ENCODE peak calls at places on chromosomes 5 and 9, in ten cellular contexts. V is breast epithelium, A is AG04450, U is H1, Y is A549, J is left ventricle myocardium inferior, T is fibroblast of lung, X is thoracic aorta, Q is PC-3, N is SK-N-SH. W is an unnamed sample. For H3K9me3, the result is how much of the 10 kb centered on the place peaks cover.

GRCh38 chr5:17763301-17763700 is 129.0 kb downstream of the TAF11L14 start:
- DNase-seq in Y (no peak), A (no peak), U (no peak), X (no peak), V (no peak), Q (no peak), J (no peak), N (no peak), T (peak), W (no peak)

GRCh38 chr9:128341435-128341849 is 1.1 kb downstream of the SLC27A4 start:
- DNase-seq in X (peak), Q (peak), Y (peak), T (peak), U (peak), J (peak), V (peak), N (peak), A (no peak), W (peak)

GRCh38 chr9:92964607-92964975 is 17.3 kb downstream of the FGD3 start:
- DNase-seq in X (no peak), N (no peak), V (peak), U (no peak), Y (no peak), J (no peak), Q (no peak), A (no peak), T (no peak), W (peak)

GRCh38 chr9:115674091-115674490 is 479.5 kb upstream of the PAPPA start:
- DNase-seq in V (no peak), U (no peak), Y (no peak), T (peak), Q (no peak), J (no peak), X (no peak), N (no peak), A (no peak), W (no peak)

GRCh38 chr9:11915699-11916098 is 777.5 kb upstream of the TYRP1 start:
- DNase-seq in N (no peak), V (no peak), U (no peak), Q (no peak), T (no peak), Y (no peak), J (no peak), X (no peak), A (no peak), W (no peak)

GRCh38 chr5:15365040-15365439 is 134.9 kb upstream of the FBXL7 start:
- DNase-seq in N (no peak), V (no peak), X (no peak), Y (no peak), J (no peak), Q (no peak), A (no peak), T (no peak), U (no peak), W (no peak)

GRCh38 chr5:14178671-14179211 is 35.6 kb downstream of the TRIO start:
- DNase-seq in Q (peak), U (peak), A (no peak), T (peak), J (no peak), X (no peak), N (no peak), Y (no peak), V (no peak), W (no peak)

GRCh38 chr5:173742432-173742816 is 126.0 kb upstream of the BOD1 start:
- DNase-seq in T (no peak), Q (no peak), J (no peak), V (no peak), U (no peak), N (no peak), A (no peak), Y (no peak), X (no peak), W (no peak)

GRCh38 chr5:133247881-133248642 is 196.2 kb downstream of the HSPA4 start:
- DNase-seq in T (peak), N (peak), A (no peak), U (peak), X (no peak), Y (peak), Q (no peak), J (no peak), V (no peak), W (no peak)

GRCh38 chr9:15725953-15726352 is 173.1 kb downstream of the CCDC171 start:
- DNase-seq in U (no peak), Q (peak), V (no peak), X (no peak), T (peak), A (no peak), Y (no peak), J (no peak), N (no peak), W (no peak)

GRCh38 chr9:13570521-13570974 is 291.1 kb upstream of the MPDZ start:
- DNase-seq in X (no peak), A (no peak), Y (no peak), Q (no peak), U (no peak), V (no peak), N (no peak), J (no peak), T (no peak), W (no peak)

GRCh38 chr5:136020001-136020382 is 8.8 kb upstream of the TGFBI start:
- DNase-seq in Y (no peak), X (no peak), N (no peak), A (no peak), U (no peak), T (no peak), V (no peak), Q (no peak), J (no peak), W (no peak)

GRCh38 chr5:122498163-122498562 is 186.1 kb downstream of the SNCAIP start:
- DNase-seq in X (no peak), T (no peak), U (no peak), Y (no peak), V (no peak), J (no peak), A (no peak), Q (no peak), N (peak), W (no peak)

GRCh38 chr5:132493241-132493640 is 2.7 kb upstream of the IRF1 start:
- DNase-seq in N (no peak), A (no peak), X (no peak), J (no peak), T (no peak), U (no peak), Y (no peak), V (peak), Q (no peak), W (no peak)

GRCh38 chr9:84170521-84171141 is 169.9 kb downstream of the SLC28A3 start:
- DNase-seq in Y (peak), T (peak), U (no peak), A (peak), J (peak), X (peak), N (peak), Q (peak), V (no peak), W (peak)

GRCh38 chr5:56402273-56403223 is 169.4 kb upstream of the ANKRD55 start:
- DNase-seq in U (no peak), A (no peak), X (no peak), T (peak), Q (no peak), V (no peak), N (peak), J (no peak), Y (no peak), W (no peak)

GRCh38 chr5:62386824-62387223 is 16.9 kb downstream of the DIMT1 start:
- DNase-seq in Y (no peak), U (no peak), Q (no peak), J (no peak), N (no peak), X (no peak), A (no peak), T (no peak), V (no peak), W (no peak)

GRCh38 chr9:126516936-126517750 is 96.6 kb upstream of the LMX1B start:
- DNase-seq in Q (peak), A (peak), U (peak), J (peak), V (no peak), X (no peak), T (peak), Y (peak), N (peak), W (peak)

GRCh38 chr5:180815241-180816031 is 12.8 kb upstream of the MGAT1 start:
- DNase-seq in T (no peak), A (no peak), Q (no peak), N (no peak), Y (no peak), J (no peak), U (no peak), V (no peak), X (no peak), W (no peak)

GRCh38 chr9:133783331-133783731 is 45.2 kb upstream of the SARDH start:
- DNase-seq in T (no peak), A (no peak), V (no peak), Y (no peak), J (no peak), U (no peak), X (no peak), Q (no peak), N (peak), W (peak)

GRCh38 chr5:2560435-2560834 is 191.0 kb downstream of the IRX2 start:
- DNase-seq in Y (no peak), N (no peak), T (no peak), A (no peak), V (no peak), Q (no peak), U (no peak), J (no peak), X (no peak), W (no peak)

GRCh38 chr5:59540366-59540765 is 353.2 kb downstream of the PDE4D start:
- DNase-seq in U (no peak), Q (no peak), A (no peak), T (no peak), J (no peak), N (no peak), Y (no peak), V (no peak), X (no peak), W (no peak)

GRCh38 chr9:85067792-85068191 is 398.3 kb downstream of the NTRK2 start:
- DNase-seq in X (no peak), U (no peak), V (no peak), N (no peak), A (no peak), T (no peak), J (no peak), Q (no peak), Y (no peak), W (no peak)

GRCh38 chr5:77452351-77452750 is 39.8 kb downstream of the WDR41 start:
- DNase-seq in V (no peak), Y (no peak), N (no peak), T (no peak), J (no peak), U (no peak), X (no peak), Q (no peak), A (no peak), W (no peak)

GRCh38 chr9:130008577-130008976 is 34.4 kb downstream of the FNBP1 start:
- DNase-seq in N (no peak), Y (no peak), U (no peak), T (no peak), X (no peak), V (no peak), Q (no peak), J (no peak), A (no peak), W (no peak)

GRCh38 chr5:158380661-158381060 is 521.7 kb upstream of the CLINT1 start:
- DNase-seq in Y (no peak), V (no peak), T (no peak), A (no peak), X (no peak), Q (peak), J (no peak), U (no peak), N (no peak), W (no peak)

GRCh38 chr9:131111854-131112311 is 13.5 kb upstream of the NUP214 start:
- DNase-seq in X (no peak), J (no peak), V (no peak), U (no peak), Q (no peak), A (no peak), N (no peak), Y (no peak), T (no peak), W (no peak)

GRCh38 chr9:22033012-22033630 is 24.0 kb upstream of the CDKN2B start:
- DNase-seq in Y (no peak), T (no peak), Q (no peak), A (no peak), X (no peak), N (no peak), J (no peak), U (no peak), V (no peak), W (no peak)

GRCh38 chr5:93675458-93676450 is 65.6 kb downstream of the POU5F2 start:
- DNase-seq in J (no peak), Q (no peak), U (no peak), X (no peak), N (no peak), T (no peak), A (no peak), V (no peak), Y (no peak), W (no peak)

GRCh38 chr9:37433754-37434435 is 11.4 kb downstream of the GRHPR start:
- DNase-seq in U (no peak), Q (no peak), X (no peak), V (no peak), Y (no peak), A (no peak), T (peak), N (no peak), J (no peak), W (no peak)

GRCh38 chr5:51495672-51496071 is 112.4 kb downstream of the ISL1 start:
- DNase-seq in T (peak), J (no peak), Y (no peak), A (no peak), U (no peak), V (no peak), N (no peak), Q (peak), X (no peak), W (no peak)

GRCh38 chr5:102421647-102422046 is 77.2 kb downstream of the SLCO6A1 start:
- DNase-seq in Y (no peak), T (no peak), Q (peak), U (no peak), J (no peak), A (no peak), X (no peak), V (no peak), N (no peak), W (no peak)

GRCh38 chr5:139847790-139848507 is 52.3 kb downstream of the PSD2 start:
- DNase-seq in J (peak), U (peak), N (peak), V (no peak), Y (peak), T (peak), Q (no peak), A (no peak), X (peak), W (peak)

GRCh38 chr5:137392261-137392660 is 106.9 kb downstream of the SPOCK1 start:
- DNase-seq in T (peak), N (no peak), J (no peak), Q (no peak), U (no peak), X (no peak), A (no peak), Y (no peak), V (no peak), W (no peak)

GRCh38 chr5:38338455-38338854 is 80.1 kb downstream of the EGFLAM start:
- DNase-seq in Y (no peak), Q (no peak), A (no peak), X (no peak), J (no peak), V (no peak), N (no peak), T (no peak), U (no peak), W (no peak)

GRCh38 chr9:132994410-132995120 is 16.1 kb downstream of the GFI1B start:
- DNase-seq in X (no peak), Q (peak), U (no peak), T (peak), Y (no peak), J (no peak), N (peak), V (no peak), A (no peak), W (no peak)

GRCh38 chr5:148005788-148006520 is 57.8 kb upstream of the SPINK5 start:
- DNase-seq in Q (peak), U (peak), T (no peak), J (no peak), Y (no peak), X (no peak), A (no peak), N (no peak), V (no peak), W (no peak)
- TF ChIP-seq CTCF in Q (peak), U (peak), T (peak), J (no peak), Y (no peak), X (no peak), A (no peak), N (peak), V (no peak), W (no peak)

GRCh38 chr9:70004310-70004709 is 39.3 kb upstream of the MAMDC2 start:
- DNase-seq in X (no peak), U (no peak), A (no peak), Q (no peak), N (no peak), T (peak), Y (no peak), V (no peak), J (no peak), W (no peak)

GRCh38 chr9:69996947-69997346 is 46.7 kb upstream of the MAMDC2 start:
- DNase-seq in T (no peak), Y (no peak), N (no peak), J (no peak), A (no peak), U (no peak), V (no peak), X (no peak), Q (no peak), W (no peak)

GRCh38 chr9:70003786-70004185 is 39.9 kb upstream of the MAMDC2 start:
- DNase-seq in N (no peak), T (peak), V (no peak), A (no peak), Q (no peak), Y (no peak), U (no peak), J (no peak), X (no peak), W (no peak)

GRCh38 chr9:70000481-70000880 is 43.2 kb upstream of the MAMDC2 start:
- DNase-seq in U (no peak), J (no peak), T (no peak), N (no peak), Q (no peak), Y (no peak), A (no peak), X (no peak), V (no peak), W (no peak)

GRCh38 chr9:69999331-69999730 is 44.3 kb upstream of the MAMDC2 start:
- DNase-seq in Y (no peak), X (no peak), N (no peak), J (no peak), U (no peak), V (no peak), A (no peak), Q (no peak), T (no peak), W (no peak)
- H3K27ac ChIP-seq in Y (no peak), X (no peak), N (no peak), J (no peak), U (no peak), V (no peak), A (no peak), Q (no peak), T (no peak), W (no peak)

GRCh38 chr5:65812648-65813047 is 90.6 kb downstream of the NLN start:
- DNase-seq in U (no peak), J (no peak), Y (no peak), Q (peak), T (no peak), N (no peak), A (no peak), V (no peak), X (no peak), W (no peak)
- H3K9me3 ChIP-seq in U (under half), J (under half), Y (under half), Q (under half), T (under half), N (under half), A (under half), V (under half), X (under half), W (under half)

GRCh38 chr9:27548055-27548741 is 18.6 kb upstream of the MOB3B start:
- DNase-seq in X (no peak), Y (no peak), Q (peak), T (no peak), V (no peak), N (peak), A (no peak), U (no peak), J (no peak), W (no peak)
- TF ChIP-seq CTCF in X (peak), Y (peak), Q (peak), T (peak), V (peak), N (peak), A (peak), U (peak), J (peak), W (peak)

DNA sequence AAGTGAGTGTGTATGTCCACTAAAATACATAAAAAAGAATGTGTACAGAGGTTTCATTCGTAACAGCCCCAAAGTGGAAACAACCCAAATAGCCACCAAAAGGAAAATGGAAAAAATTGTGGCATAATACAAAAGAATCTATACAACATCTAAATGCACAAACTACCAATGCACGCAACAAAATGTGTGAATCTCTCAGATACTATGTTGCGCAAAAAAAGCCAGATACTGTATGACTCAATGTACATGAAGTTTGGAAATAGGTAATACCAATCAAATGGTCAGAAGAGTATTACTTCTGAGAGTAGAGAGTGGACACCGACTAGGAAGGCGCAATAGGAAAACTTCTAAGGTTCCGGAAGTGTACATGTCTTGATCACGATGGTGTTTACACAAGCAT is 2.4 kb downstream of the XPA start:
- DNase-seq in Q (no peak), V (no peak), U (no peak), X (no peak), Y (no peak), N (no peak), A (no peak), J (no peak), T (no peak), W (no peak)
- H3K27ac ChIP-seq in Q (no peak), V (no peak), U (no peak), X (no peak), Y (no peak), N (no peak), A (no peak), J (no peak), T (no peak), W (no peak)

GRCh38 chr9:113005777-113006176 is 6.2 kb downstream of the ZNF883 start:
- DNase-seq in A (no peak), T (no peak), J (no peak), Y (no peak), N (no peak), V (no peak), Q (peak), X (no peak), U (no peak), W (no peak)
- H3K9me3 ChIP-seq in A (under half), T (under half), J (half or more), Y (under half), N (under half), V (under half), Q (under half), X (under half), U (under half), W (half or more)

W was measured in left lung.